ENCODE peak calls at places on chromosome 1, in five cellular contexts. M is colonic mucosa, Q is T-cell, I is endodermal cell, V is NCI-H2029. C is an unnamed sample.

GRCh38 chr1:234985531-234986294 is 142.9 kb downstream of the TOMM20 start:
- DNase-seq in V (no peak), M (no peak), I (peak; percentile 34), Q (no peak), C (no peak)

GRCh38 chr1:29643281-29643680 is 407.0 kb downstream of the PTPRU start:
- DNase-seq in I (peak; percentile 22), V (no peak), M (no peak), Q (no peak), C (no peak)

GRCh38 chr1:109619655-109620395 is at the start of gene AMPD2:
- DNase-seq in Q (peak; percentile 68), M (peak; percentile 86), V (peak; percentile 32), I (peak; percentile 91), C (no peak)

GRCh38 chr1:27634166-27634981 is 611 bp downstream of the FGR start:
- DNase-seq in V (no peak), I (peak; percentile 73), Q (no peak), M (no peak), C (no peak)

GRCh38 chr1:43963890-43964289 is 5.9 kb upstream of the DPH2 start:
- DNase-seq in Q (no peak), I (no peak), V (no peak), M (no peak), C (no peak)

GRCh38 chr1:180745098-180745497 is 113.3 kb downstream of the XPR1 start:
- DNase-seq in M (no peak), Q (no peak), V (no peak), I (no peak), C (no peak)

GRCh38 chr1:7478797-7479499 is 292.1 kb upstream of the VAMP3 start:
- DNase-seq in V (no peak), M (peak; percentile 69), I (no peak), Q (no peak), C (no peak)

GRCh38 chr1:19484793-19485361 is 462 bp downstream of the CAPZB start:
- DNase-seq in Q (no peak), I (peak; percentile 82), M (no peak), V (no peak), C (no peak)

GRCh38 chr1:215407575-215407974 is 159.5 kb upstream of the KCTD3 start:
- DNase-seq in Q (no peak), V (no peak), I (no peak), M (no peak), C (no peak)

GRCh38 chr1:89855413-89856123 is 34.7 kb downstream of the LRRC8D start:
- DNase-seq in M (no peak), V (no peak), I (no peak), Q (no peak), C (no peak)

GRCh38 chr1:29282924-29283803 is 46.8 kb downstream of the PTPRU start:
- DNase-seq in V (no peak), I (peak; percentile 100), Q (no peak), M (peak; percentile 66), C (no peak)

GRCh38 chr1:44030606-44031050 is 634 bp downstream of the SLC6A9 start:
- DNase-seq in V (peak; percentile 55), Q (peak; percentile 51), I (peak; percentile 90), M (no peak), C (no peak)

GRCh38 chr1:6982860-6983259 is 197.6 kb downstream of the CAMTA1 start:
- DNase-seq in M (no peak), Q (no peak), I (no peak), V (no peak), C (no peak)

GRCh38 chr1:7722670-7723012 is 48.5 kb upstream of the VAMP3 start:
- DNase-seq in V (no peak), I (no peak), M (no peak), Q (no peak), C (no peak)

GRCh38 chr1:188769181-188769580 is 1708.5 kb downstream of the BRINP3 start:
- DNase-seq in V (no peak), I (peak; percentile 70), M (no peak), Q (no peak), C (no peak)

C was measured in esophagus squamous epithelium.